ENCODE peak calls at places on chromosomes 5 and 9, in four cellular contexts. S, K, U and Y are unnamed samples.

GRCh38 chr5:56116599-56117131 is 116.5 kb downstream of the ANKRD55 start:
- DNase-seq in S (no peak), K (no peak), U (no peak), Y (no peak)

GRCh38 chr9:35603506-35603985 is 1.5 kb upstream of the TESK1 start:
- DNase-seq in S (peak; percentile 30), K (no peak), U (peak; percentile 48), Y (peak; percentile 57)

GRCh38 chr9:69771775-69772418 is 12.1 kb upstream of the PTAR1 start:
- DNase-seq in S (no peak), K (no peak), U (no peak), Y (peak; percentile 57)

GRCh38 chr9:137045294-137046093 is 483 bp downstream of the NPDC1 start:
- DNase-seq in S (no peak), K (no peak), U (peak; percentile 55), Y (no peak)

GRCh38 chr9:16485575-16486321 is 384.7 kb downstream of the BNC2 start:
- DNase-seq in S (no peak), K (no peak), U (no peak), Y (no peak)

GRCh38 chr5:74761241-74761640 is 5.7 kb downstream of the GFM2 start:
- DNase-seq in S (no peak), K (no peak), U (no peak), Y (no peak)

GRCh38 chr9:109401169-109401989 is 80.5 kb upstream of the EPB41L4B start:
- DNase-seq in S (no peak), K (peak; percentile 25), U (peak; percentile 64), Y (no peak)

GRCh38 chr9:120742951-120743416 is 28.7 kb upstream of the MEGF9 start:
- DNase-seq in S (no peak), K (peak; percentile 52), U (no peak), Y (no peak)

GRCh38 chr5:10524376-10525123 is 39.3 kb upstream of the ANKRD33B start:
- DNase-seq in S (peak; percentile 49), K (no peak), U (no peak), Y (peak; percentile 97)

GRCh38 chr5:63794296-63794695 is 167.9 kb downstream of the HTR1A start:
- DNase-seq in S (no peak), K (no peak), U (no peak), Y (no peak)

GRCh38 chr5:1910081-1910760 is 27.5 kb upstream of the IRX4 start:
- DNase-seq in S (no peak), K (no peak), U (no peak), Y (no peak)

GRCh38 chr5:170861295-170861854 is 443 bp upstream of the RANBP17 start:
- DNase-seq in S (no peak), K (no peak), U (no peak), Y (no peak)

GRCh38 chr5:68215888-68216736 is 556 bp downstream of the PIK3R1 start:
- DNase-seq in S (no peak), K (peak; percentile 65), U (peak; percentile 76), Y (no peak)

GRCh38 chr5:31987985-31988710 is 186.0 kb downstream of the GOLPH3 start:
- DNase-seq in S (peak; percentile 95), K (no peak), U (no peak), Y (peak; percentile 81)

GRCh38 chr9:33287087-33287490 is 3.2 kb upstream of the NFX1 start:
- DNase-seq in S (peak; percentile 28), K (peak; percentile 38), U (peak; percentile 51), Y (peak; percentile 14)

GRCh38 chr9:21465859-21466518 is 16.1 kb downstream of the IFNE start:
- DNase-seq in S (peak; percentile 37), K (peak; percentile 0), U (no peak), Y (no peak)

GRCh38 chr5:123814796-123815479 is 303.0 kb downstream of the CSNK1G3 start:
- DNase-seq in S (no peak), K (no peak), U (no peak), Y (peak; percentile 73)

GRCh38 chr5:14063691-14064090 is 79.5 kb upstream of the TRIO start:
- DNase-seq in S (no peak), K (no peak), U (no peak), Y (no peak)

GRCh38 chr5:127562252-127562651 is 44.8 kb downstream of the PRRC1 start:
- DNase-seq in S (no peak), K (peak; percentile 17), U (no peak), Y (no peak)

GRCh38 chr5:170844651-170845050 is 17.2 kb upstream of the RANBP17 start:
- DNase-seq in S (no peak), K (no peak), U (no peak), Y (no peak)

GRCh38 chr9:32551491-32552049 is 557 bp upstream of the SMIM27 start:
- DNase-seq in S (no peak), K (peak; percentile 31), U (peak; percentile 67), Y (no peak)

GRCh38 chr9:80873861-80874260 is 815.5 kb downstream of the TLE1 start:
- DNase-seq in S (no peak), K (peak; percentile 70), U (no peak), Y (peak; percentile 62)

GRCh38 chr9:84990850-84991505 is 321.4 kb downstream of the NTRK2 start:
- DNase-seq in S (no peak), K (no peak), U (no peak), Y (no peak)

GRCh38 chr5:1255081-1255561 is 29.9 kb downstream of the SLC6A18 start:
- DNase-seq in S (no peak), K (no peak), U (peak; percentile 52), Y (no peak)

GRCh38 chr5:180786398-180787005 is 16.1 kb downstream of the MGAT1 start:
- DNase-seq in S (no peak), K (no peak), U (no peak), Y (no peak)

GRCh38 chr5:133246053-133246370 is 194.2 kb downstream of the HSPA4 start:
- DNase-seq in S (no peak), K (no peak), U (no peak), Y (no peak)

GRCh38 chr9:105413486-105414068 is 34.3 kb upstream of the FSD1L start:
- DNase-seq in S (no peak), K (peak; percentile 34), U (no peak), Y (no peak)

GRCh38 chr9:113536483-113537226 is 73.1 kb downstream of the RGS3 start:
- DNase-seq in S (no peak), K (no peak), U (no peak), Y (no peak)

GRCh38 chr5:149609640-149610297 is 28.5 kb downstream of the ARHGEF37 start:
- DNase-seq in S (no peak), K (no peak), U (no peak), Y (no peak)

GRCh38 chr9:123669355-123669754 is 260.6 kb downstream of the DENND1A start:
- DNase-seq in S (no peak), K (no peak), U (no peak), Y (no peak)

GRCh38 chr9:35650341-35651158 is at the start of gene SIT1:
- DNase-seq in S (no peak), K (no peak), U (peak; percentile 68), Y (no peak)

GRCh38 chr9:88658311-88658822 is 123.4 kb downstream of the NXNL2 start:
- DNase-seq in S (no peak), K (no peak), U (no peak), Y (no peak)

GRCh38 chr5:163867324-163867723 is 361.9 kb downstream of the MAT2B start:
- DNase-seq in S (peak; percentile 37), K (no peak), U (no peak), Y (no peak)

GRCh38 chr9:77910216-77910615 is 121.4 kb downstream of the GNAQ start:
- DNase-seq in S (no peak), K (no peak), U (no peak), Y (no peak)

GRCh38 chr5:32069396-32069795 is 104.7 kb downstream of the GOLPH3 start:
- DNase-seq in S (no peak), K (no peak), U (no peak), Y (no peak)

GRCh38 chr5:133199366-133199901 is 147.6 kb downstream of the HSPA4 start:
- DNase-seq in S (no peak), K (peak; percentile 32), U (no peak), Y (no peak)

GRCh38 chr5:88502179-88503064 is 233.8 kb upstream of the TMEM161B start:
- DNase-seq in S (no peak), K (no peak), U (peak; percentile 3), Y (no peak)

GRCh38 chr5:147427784-147428401 is 82.0 kb downstream of the DPYSL3 start:
- DNase-seq in S (no peak), K (no peak), U (no peak), Y (no peak)

GRCh38 chr5:168995024-168995423 is 305.9 kb downstream of the SLIT3 start:
- DNase-seq in S (no peak), K (no peak), U (no peak), Y (no peak)